ENCODE peak calls at places on chromosomes 3 and 15, in ten cellular contexts. J is right lobe of liver, A is Peyer's patch, O is keratinocyte, G is astrocyte, V is pancreas, E is HepG2, P is neural progenitor cell, W is DND-41, M is esophagus squamous epithelium. Q is an unnamed sample. For H3K4me1, the result is how much of the 10 kb centered on the place peaks cover.

GRCh38 chr15:73949496-73949895 is 23.2 kb downstream of the LOXL1 start:
- DNase-seq in V (no peak), J (no peak), O (no peak), P (no peak), A (no peak), M (no peak), W (no peak), E (no peak), G (no peak), Q (no peak)

GRCh38 chr3:165259518-165260193 is 63.5 kb upstream of the SLITRK3 start:
- DNase-seq in V (no peak), W (no peak), A (no peak), M (no peak), P (peak), E (no peak), G (peak), O (no peak), J (no peak), Q (no peak)

GRCh38 chr3:177431525-177432255 is 234.4 kb upstream of the TBL1XR1 start:
- DNase-seq in J (no peak), P (peak), E (no peak), O (no peak), G (no peak), V (no peak), W (no peak), M (no peak), A (no peak), Q (no peak)

GRCh38 chr15:70030851-70031645 is 66.7 kb downstream of the TLE3 start:
- DNase-seq in P (no peak), V (no peak), G (no peak), J (no peak), W (no peak), O (no peak), M (no peak), A (no peak), E (no peak), Q (no peak)

GRCh38 chr3:46370784-46371183 is at the start of gene CCR5:
- DNase-seq in M (no peak), G (no peak), J (no peak), W (peak), V (no peak), E (no peak), P (no peak), O (no peak), A (no peak), Q (no peak)

GRCh38 chr15:52783929-52784798 is 6.0 kb downstream of the ONECUT1 start:
- DNase-seq in G (no peak), O (no peak), J (peak), M (no peak), E (no peak), P (peak), A (no peak), V (peak), W (no peak), Q (no peak)

GRCh38 chr15:67096536-67097294 is 31.3 kb downstream of the SMAD3 start:
- DNase-seq in G (peak), A (no peak), P (no peak), V (no peak), J (no peak), W (no peak), E (no peak), O (no peak), M (no peak), Q (no peak)

GRCh38 chr15:100114100-100114499 is 227.7 kb downstream of the ADAMTS17 start:
- DNase-seq in E (no peak), M (no peak), G (peak), J (no peak), O (no peak), P (peak), A (no peak), W (no peak), V (peak), Q (no peak)

GRCh38 chr3:159839561-159840379 is 148.9 kb upstream of the IL12A start:
- DNase-seq in E (no peak), O (no peak), A (no peak), W (no peak), V (peak), J (no peak), P (peak), M (no peak), G (peak), Q (no peak)

GRCh38 chr3:8458235-8458634 is 43.4 kb upstream of the LMCD1 start:
- DNase-seq in V (no peak), M (no peak), A (no peak), E (no peak), J (no peak), O (no peak), G (peak), W (no peak), P (no peak), Q (no peak)

GRCh38 chr3:9754678-9755077 is 4.9 kb downstream of the OGG1 start:
- DNase-seq in P (no peak), M (no peak), W (no peak), G (no peak), V (no peak), E (no peak), A (no peak), O (no peak), J (no peak), Q (no peak)

GRCh38 chr15:62121273-62122015 is 43.6 kb downstream of the C2CD4B start:
- DNase-seq in E (no peak), J (no peak), A (no peak), P (no peak), G (no peak), O (no peak), V (no peak), W (no peak), M (no peak), Q (no peak)

GRCh38 chr15:90519688-90520087 is 10.0 kb upstream of the CRTC3 start:
- DNase-seq in P (no peak), V (no peak), M (no peak), O (no peak), A (no peak), G (peak), E (no peak), J (no peak), W (no peak), Q (no peak)

GRCh38 chr15:42324308-42324707 is 35.0 kb upstream of the CAPN3 start:
- DNase-seq in W (no peak), V (no peak), O (no peak), E (no peak), G (no peak), M (no peak), J (no peak), A (no peak), P (no peak), Q (no peak)

GRCh38 chr3:113626513-113627371 is 69.7 kb downstream of the USF3 start:
- DNase-seq in J (peak), E (peak), O (no peak), V (peak), M (no peak), W (peak), P (peak), G (peak), A (peak), Q (no peak)

GRCh38 chr3:105837143-105837740 is 31.6 kb downstream of the CBLB start:
- DNase-seq in M (no peak), J (no peak), E (no peak), O (no peak), G (no peak), A (no peak), W (no peak), V (no peak), P (no peak), Q (no peak)
- H3K4me3 ChIP-seq in M (no peak), J (no peak), E (no peak), O (no peak), G (no peak), A (peak), W (no peak), V (no peak), P (no peak), Q (peak)

GRCh38 chr15:60392601-60392985 is 5.2 kb downstream of the ANXA2 start:
- DNase-seq in O (peak), A (no peak), P (no peak), E (peak), V (no peak), W (no peak), G (peak), J (no peak), M (no peak), Q (no peak)
- H3K4me1 ChIP-seq in O (half or more), A (half or more), P (under half), E (half or more), V (under half), W (under half), G (half or more), J (under half), M (half or more), Q (half or more)

DNA sequence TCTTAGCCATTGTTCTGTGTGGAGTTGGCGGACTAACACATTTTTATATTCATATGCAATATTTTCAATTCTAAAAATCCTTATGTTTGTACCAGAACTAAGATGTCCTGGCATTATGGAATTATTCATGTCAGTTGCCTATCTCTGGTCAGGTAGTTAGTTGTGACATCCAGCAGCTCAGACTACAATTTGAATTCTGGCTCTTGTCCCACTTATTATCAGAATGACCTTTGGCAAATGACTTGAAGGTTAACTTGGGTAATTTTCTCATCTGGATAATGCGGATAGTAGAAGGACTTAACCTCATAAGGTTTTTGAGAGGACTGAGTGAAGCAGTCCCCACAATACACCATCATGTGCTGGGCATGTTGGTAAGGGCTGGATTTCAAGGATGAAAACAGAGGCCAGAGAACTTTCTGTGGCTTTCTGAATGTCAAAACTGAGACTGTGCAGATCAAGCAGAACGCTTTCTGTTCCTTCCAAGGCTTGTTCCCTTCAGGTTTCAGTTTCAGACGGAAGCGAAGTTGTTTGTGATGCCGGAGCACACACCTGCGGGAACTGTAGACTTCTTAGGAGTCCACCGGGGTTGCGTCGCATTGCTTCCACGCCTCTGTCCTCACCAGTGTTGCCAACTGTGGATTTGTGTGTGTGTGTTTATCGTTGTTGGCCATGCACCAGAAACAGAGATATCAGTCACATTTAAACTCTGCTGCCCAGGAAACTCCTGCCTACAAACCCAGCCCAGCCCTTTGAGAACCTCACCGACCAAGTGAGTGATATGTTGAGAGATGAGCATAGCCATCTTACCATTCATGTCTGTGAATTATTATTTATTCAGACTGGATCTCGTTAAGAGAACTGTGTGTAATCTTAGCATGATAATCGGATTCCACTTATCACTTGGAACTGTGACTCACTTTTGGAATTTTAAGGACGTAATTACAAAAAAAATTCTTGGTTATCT is 76.0 kb downstream of the PTPRG start:
- DNase-seq in G (peak), A (peak), O (no peak), J (peak), W (no peak), V (peak), E (no peak), P (no peak), M (no peak), Q (no peak)
- H3K27ac ChIP-seq in G (no peak), A (peak), O (no peak), J (peak), W (no peak), V (no peak), E (no peak), P (no peak), M (no peak), Q (no peak)

GRCh38 chr3:149371723-149372114 is 5.7 kb downstream of the TM4SF1 start:
- DNase-seq in P (no peak), W (no peak), V (no peak), J (no peak), G (no peak), A (no peak), E (no peak), M (no peak), O (no peak), Q (no peak)
- H3K4me3 ChIP-seq in P (no peak), W (no peak), V (no peak), J (no peak), G (no peak), A (no peak), E (peak), M (no peak), O (no peak), Q (no peak)

GRCh38 chr3:195583831-195584542 is at the start of gene APOD:
- DNase-seq in O (no peak), M (no peak), P (no peak), E (no peak), V (no peak), W (peak), A (no peak), G (peak), J (no peak), Q (no peak)
- H3K4me1 ChIP-seq in O (under half), M (under half), P (under half), E (under half), V (under half), W (under half), A (under half), G (under half), J (under half), Q (under half)